ENCODE peak calls at places on chromosomes 16 and 17, in ten cellular contexts. X, B, F, T, A, M, U, R, D and K are unnamed samples.

GRCh38 chr16:78483124-78483992 is 383.9 kb downstream of the WWOX start:
- DNase-seq in M (no peak), B (no peak), D (no peak), A (no peak), R (no peak), X (no peak), T (no peak), U (no peak), F (no peak), K (no peak)

GRCh38 chr17:77398274-77398673 is 257.5 kb downstream of the SEC14L1 start:
- DNase-seq in A (no peak), U (no peak), D (no peak), R (no peak), M (no peak), F (no peak), X (no peak), T (no peak), B (no peak), K (no peak)

GRCh38 chr16:2983706-2984136 is 3.5 kb upstream of the PKMYT1 start:
- DNase-seq in D (peak; percentile 71), X (peak; percentile 81), R (peak; percentile 70), B (peak; percentile 20), T (peak; percentile 80), A (peak; percentile 89), F (peak; percentile 70), M (peak; percentile 46), U (peak; percentile 90), K (peak; percentile 87)

GRCh38 chr17:78600181-78600651 is 23.0 kb upstream of the DNAH17 start:
- DNase-seq in R (no peak), U (no peak), M (no peak), T (peak; percentile 66), A (no peak), F (peak; percentile 95), B (no peak), X (no peak), D (no peak), K (no peak)

GRCh38 chr17:81365148-81365600 is 30.1 kb upstream of the BAHCC1 start:
- DNase-seq in U (no peak), A (peak; percentile 41), D (peak; percentile 91), F (peak; percentile 77), M (no peak), R (no peak), B (no peak), T (peak; percentile 77), X (peak; percentile 25), K (no peak)

GRCh38 chr16:19210175-19210924 is 42.3 kb downstream of the SYT17 start:
- DNase-seq in U (no peak), M (no peak), B (no peak), D (peak; percentile 51), T (no peak), R (no peak), X (no peak), F (peak; percentile 18), A (no peak), K (no peak)

GRCh38 chr17:75109047-75109406 is 742 bp upstream of the ARMC7 start:
- DNase-seq in B (no peak), F (no peak), R (no peak), A (no peak), U (no peak), M (no peak), T (no peak), D (no peak), X (no peak), K (no peak)

GRCh38 chr17:17264430-17264829 is 16.6 kb downstream of the COPS3 start:
- DNase-seq in D (no peak), M (no peak), A (no peak), X (no peak), B (no peak), F (no peak), R (no peak), U (no peak), T (no peak), K (no peak)

GRCh38 chr16:70550082-70550481 is 26.5 kb downstream of the SF3B3 start:
- DNase-seq in X (no peak), U (no peak), F (no peak), A (no peak), R (no peak), M (no peak), B (no peak), T (no peak), D (no peak), K (no peak)